ENCODE peak calls at places on chromosomes 3 and 15, in ten cellular contexts. P, B, O, Q, F, A, Z, W, T and V are unnamed samples.
A peak's percentile ranks its signal among the peaks of the same experiment; 100 is the strongest.

GRCh38 chr3:15223684-15224575 is 17.9 kb downstream of the CAPN7 start:
- DNase-seq in Z (no peak), B (no peak), F (no peak), P (no peak), Q (no peak), W (no peak), O (no peak), A (peak; percentile 36), T (no peak), V (no peak)

GRCh38 chr15:52336530-52336929 is 40.9 kb upstream of the MYO5C start:
- DNase-seq in F (no peak), O (no peak), Z (no peak), A (no peak), W (no peak), T (no peak), B (no peak), P (peak; percentile 49), Q (no peak), V (no peak)

GRCh38 chr3:133572158-133573053 is 1.1 kb upstream of the CDV3 start:
- DNase-seq in W (no peak), O (no peak), Z (peak; percentile 20), A (peak; percentile 71), Q (peak; percentile 60), T (no peak), B (no peak), F (no peak), P (no peak), V (no peak)

GRCh38 chr3:16604433-16604832 is 790 bp downstream of the DAZL start:
- DNase-seq in Q (no peak), F (no peak), O (no peak), A (no peak), T (no peak), W (no peak), Z (no peak), P (no peak), B (no peak), V (no peak)

GRCh38 chr3:50876947-50877346 is 202.2 kb downstream of the DOCK3 start:
- DNase-seq in T (no peak), O (no peak), P (peak; percentile 32), W (no peak), F (no peak), A (no peak), Z (no peak), Q (no peak), B (no peak), V (no peak)

GRCh38 chr15:99983894-99984293 is 250.7 kb upstream of the LYSMD4 start:
- DNase-seq in A (no peak), F (no peak), Q (no peak), B (no peak), W (no peak), Z (no peak), O (no peak), P (no peak), T (no peak), V (no peak)

GRCh38 chr15:65939901-65940617 is 70.8 kb downstream of the RAB11A start:
- DNase-seq in O (no peak), B (no peak), Q (peak; percentile 77), F (no peak), A (peak; percentile 95), Z (no peak), W (no peak), P (no peak), T (no peak), V (no peak)

GRCh38 chr3:45026957-45027356 is 854 bp downstream of the CLEC3B start:
- DNase-seq in Q (no peak), O (no peak), P (no peak), A (peak; percentile 36), T (peak; percentile 32), B (no peak), Z (no peak), W (no peak), F (no peak), V (no peak)

GRCh38 chr15:69357773-69358765 is 56.1 kb upstream of the KIF23 start:
- DNase-seq in F (no peak), W (no peak), O (no peak), Q (no peak), T (no peak), B (peak; percentile 67), P (no peak), A (peak; percentile 69), Z (no peak), V (peak; percentile 42)

GRCh38 chr15:22962611-22963010 is 17.6 kb downstream of the CYFIP1 start:
- DNase-seq in Z (no peak), W (no peak), T (no peak), Q (no peak), O (no peak), A (no peak), B (no peak), F (no peak), P (no peak), V (no peak)

GRCh38 chr3:13647314-13648059 is 98.6 kb downstream of the FBLN2 start:
- DNase-seq in T (no peak), Q (no peak), F (no peak), A (no peak), O (no peak), W (no peak), B (no peak), P (no peak), Z (no peak), V (no peak)

GRCh38 chr15:72086010-72086697 is 31.8 kb downstream of the MYO9A start:
- DNase-seq in T (no peak), O (no peak), F (no peak), B (no peak), Q (no peak), P (no peak), W (no peak), Z (no peak), A (no peak), V (peak; percentile 36)

GRCh38 chr3:15634671-15635661 is 33.4 kb downstream of the BTD start:
- DNase-seq in Q (no peak), O (no peak), P (no peak), B (no peak), A (peak; percentile 70), W (no peak), F (no peak), T (no peak), Z (no peak), V (no peak)

GRCh38 chr3:170741756-170742530 is 128.1 kb downstream of the RPL22L1 start:
- DNase-seq in A (no peak), B (no peak), P (no peak), W (no peak), O (no peak), F (no peak), Z (no peak), T (no peak), Q (peak; percentile 96), V (no peak)

GRCh38 chr3:185313693-185314246 is 49.2 kb upstream of the MAP3K13 start:
- DNase-seq in A (no peak), O (no peak), T (no peak), B (no peak), W (no peak), Q (no peak), Z (no peak), P (no peak), F (no peak), V (no peak)

GRCh38 chr3:39343076-39343717 is 13.7 kb downstream of the CCR8 start:
- DNase-seq in Z (no peak), W (no peak), Q (no peak), B (no peak), A (no peak), F (no peak), P (no peak), O (no peak), T (no peak), V (no peak)

GRCh38 chr3:195546130-195546560 is 3.0 kb upstream of the PPP1R2 start:
- DNase-seq in P (no peak), T (no peak), W (no peak), A (peak; percentile 69), Q (peak; percentile 79), O (no peak), Z (peak; percentile 37), F (no peak), B (no peak), V (no peak)

GRCh38 chr15:68205558-68205944 is 419 bp upstream of the CALML4 start:
- DNase-seq in Z (no peak), O (no peak), P (no peak), A (no peak), W (no peak), B (no peak), F (no peak), Q (no peak), T (no peak), V (no peak)

GRCh38 chr15:32687556-32687955 is 30.2 kb upstream of the GREM1 start:
- DNase-seq in Z (no peak), T (no peak), P (no peak), B (no peak), Q (no peak), F (no peak), W (no peak), A (peak; percentile 82), O (no peak), V (no peak)

GRCh38 chr3:158531334-158531733 is 39.7 kb upstream of the MLF1 start:
- DNase-seq in Q (no peak), B (no peak), P (no peak), F (no peak), W (no peak), T (no peak), O (no peak), Z (no peak), A (no peak), V (peak; percentile 28)

GRCh38 chr3:39146611-39147373 is 6.6 kb downstream of the CSRNP1 start:
- DNase-seq in F (peak; percentile 45), B (peak; percentile 81), A (peak; percentile 99), O (no peak), W (peak; percentile 62), Q (peak; percentile 88), T (peak; percentile 78), P (peak; percentile 25), Z (peak; percentile 70), V (peak; percentile 88)